ENCODE peak calls at places on chromosomes 2 and 18, in four cellular contexts. X is IMR-90, V is H1, B is K562. W is an unnamed sample.

GRCh38 chr2:174465327-174465726 is 21.5 kb downstream of the GPR155 start:
- DNase-seq in B (no peak), X (no peak), V (no peak), W (no peak)

GRCh38 chr2:86764661-86765307 is 25.9 kb downstream of the CD8A start:
- DNase-seq in V (no peak), B (peak; percentile 38), X (peak; percentile 49), W (no peak)

GRCh38 chr2:167827352-167828097 is 419.9 kb downstream of the STK39 start:
- DNase-seq in X (no peak), V (no peak), B (no peak), W (no peak)

GRCh38 chr2:65277791-65278449 is 50.3 kb downstream of the ACTR2 start:
- DNase-seq in B (no peak), X (peak; percentile 64), V (no peak), W (no peak)

GRCh38 chr18:48066225-48066652 is 135.8 kb upstream of the SMAD2 start:
- DNase-seq in B (no peak), X (no peak), V (no peak), W (no peak)

GRCh38 chr2:239264838-239265651 is 135.8 kb downstream of the HDAC4 start:
- DNase-seq in X (peak; percentile 61), B (peak; percentile 56), V (no peak), W (no peak)

GRCh38 chr2:172096661-172097547 is 5.8 kb downstream of the DLX2 start:
- DNase-seq in V (no peak), B (no peak), X (peak; percentile 39), W (no peak)

GRCh38 chr2:100046961-100047950 is 95.1 kb downstream of the AFF3 start:
- DNase-seq in V (no peak), X (peak; percentile 32), B (no peak), W (no peak)

GRCh38 chr2:240922982-240923537 is 16.9 kb downstream of the CROCC2 start:
- DNase-seq in B (no peak), X (no peak), V (no peak), W (no peak)

GRCh38 chr2:176504431-176504830 is 235.2 kb downstream of the MTX2 start:
- DNase-seq in V (no peak), B (no peak), X (no peak), W (no peak)

GRCh38 chr2:240294514-240294913 is 140.9 kb upstream of the GPC1 start:
- DNase-seq in B (no peak), V (no peak), X (no peak), W (no peak)

GRCh38 chr2:73359915-73360697 is 25.5 kb upstream of the ALMS1 start:
- DNase-seq in B (peak; percentile 18), X (no peak), V (no peak), W (no peak)

GRCh38 chr2:120005834-120006521 is 6.9 kb upstream of the EPB41L5 start:
- DNase-seq in X (no peak), V (no peak), B (peak; percentile 35), W (peak; percentile 65)

GRCh38 chr2:64750001-64750816 is 96.5 kb upstream of the SERTAD2 start:
- DNase-seq in B (peak; percentile 35), X (peak; percentile 33), V (no peak), W (no peak)

GRCh38 chr2:177268901-177269300 is 4.4 kb upstream of the NFE2L2 start:
- DNase-seq in V (no peak), B (no peak), X (no peak), W (no peak)

GRCh38 chr2:19228092-19228670 is 130.2 kb downstream of the OSR1 start:
- DNase-seq in V (no peak), X (no peak), B (no peak), W (no peak)

GRCh38 chr2:205235434-205235833 is 446.9 kb upstream of the NRP2 start:
- DNase-seq in B (no peak), X (no peak), V (no peak), W (no peak)

GRCh38 chr2:219010162-219010756 is 17.0 kb upstream of the CRYBA2 start:
- DNase-seq in V (no peak), X (no peak), B (peak; percentile 27), W (no peak)

GRCh38 chr2:7841751-7842150 is 840.1 kb upstream of the ID2 start:
- DNase-seq in V (no peak), X (no peak), B (no peak), W (no peak)

GRCh38 chr18:48991299-48992055 is 40.7 kb upstream of the SMAD7 start:
- DNase-seq in V (no peak), B (no peak), X (no peak), W (no peak)

GRCh38 chr18:70494524-70494923 is 205.7 kb downstream of the SOCS6 start:
- DNase-seq in V (no peak), X (no peak), B (no peak), W (no peak)

GRCh38 chr2:239251971-239252370 is 148.8 kb downstream of the HDAC4 start:
- DNase-seq in B (no peak), V (no peak), X (no peak), W (no peak)

GRCh38 chr2:241637233-241638062 is at the start of gene ATG4B:
- DNase-seq in X (peak; percentile 82), V (peak; percentile 73), B (peak; percentile 63), W (peak; percentile 44)

GRCh38 chr2:223591596-223591995 is 10.6 kb downstream of the SCG2 start:
- DNase-seq in B (no peak), X (peak; percentile 53), V (no peak), W (no peak)

GRCh38 chr2:135586148-135586547 is 54.9 kb downstream of the R3HDM1 start:
- DNase-seq in X (peak; percentile 6), B (no peak), V (no peak), W (no peak)

GRCh38 chr2:189092936-189093335 is 86.6 kb downstream of the COL5A2 start:
- DNase-seq in X (peak; percentile 75), V (no peak), B (no peak), W (no peak)

GRCh38 chr2:223896751-223897320 is 48.3 kb downstream of the WDFY1 start:
- DNase-seq in X (peak; percentile 12), B (no peak), V (no peak), W (peak; percentile 89)

GRCh38 chr2:200223385-200223784 is 83.1 kb upstream of the SPATS2L start:
- DNase-seq in X (peak; percentile 28), V (no peak), B (no peak), W (no peak)

GRCh38 chr18:2978626-2979025 is 34.3 kb downstream of the LPIN2 start:
- DNase-seq in V (no peak), X (peak; percentile 91), B (no peak), W (no peak)

GRCh38 chr2:176844461-176844860 is 368.1 kb upstream of the HNRNPA3 start:
- DNase-seq in B (no peak), V (no peak), X (no peak), W (no peak)

GRCh38 chr2:144431384-144431783 is 88.5 kb downstream of the ZEB2 start:
- DNase-seq in B (no peak), V (no peak), X (no peak), W (no peak)

GRCh38 chr2:150410809-150411208 is 76.7 kb downstream of the RND3 start:
- DNase-seq in B (no peak), X (peak; percentile 49), V (peak; percentile 54), W (no peak)

GRCh38 chr2:174901075-174901474 is 104.1 kb downstream of the CHN1 start:
- DNase-seq in B (no peak), V (no peak), X (peak; percentile 36), W (no peak)

DNA sequence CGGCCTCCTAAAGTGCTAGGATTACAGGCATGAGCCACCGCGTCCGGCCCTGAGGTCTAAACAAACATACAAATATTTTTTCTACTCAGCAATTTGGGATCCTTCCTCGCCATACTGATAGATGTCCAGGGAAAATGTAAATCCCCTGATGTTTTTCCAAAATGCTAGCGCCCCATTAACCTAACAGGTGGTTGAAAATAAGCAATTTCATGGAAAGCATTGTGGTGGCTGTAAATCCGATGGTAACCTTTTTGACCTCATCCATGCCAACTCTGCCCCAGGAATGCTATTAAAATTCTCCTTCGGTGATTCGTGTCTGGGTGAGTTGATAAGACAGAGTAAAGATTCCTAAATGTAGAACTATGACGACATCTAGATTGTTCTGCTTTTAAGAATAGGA is 19.3 kb downstream of the GEMIN6 start:
- DNase-seq in B (no peak), V (no peak), X (peak; percentile 31), W (no peak)
- TF ChIP-seq CHD1 in B (no peak), V (no peak), X (no peak), W (no peak)

DNA sequence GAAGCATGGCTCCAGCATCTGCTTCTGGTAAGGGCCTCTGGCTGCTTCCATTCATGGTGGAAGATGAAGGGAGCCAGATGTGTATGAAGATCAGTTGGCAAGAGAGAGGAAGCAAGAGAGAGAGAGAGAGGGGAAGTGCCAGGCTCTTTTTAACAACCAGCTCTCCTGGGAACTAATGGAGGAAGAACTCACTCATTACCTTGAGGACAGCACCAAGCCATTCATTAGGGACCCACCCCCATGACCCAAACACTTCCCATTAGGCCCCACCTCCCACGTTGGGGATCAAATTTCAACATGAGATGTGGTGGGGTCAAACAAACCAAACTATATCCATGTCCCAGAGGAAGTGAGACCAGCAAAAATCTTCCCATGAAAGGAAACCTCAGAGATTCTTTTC is 124.8 kb upstream of the SIX2 start:
- DNase-seq in B (no peak), X (no peak), V (no peak), W (no peak)
- TF ChIP-seq CHD1 in B (no peak), X (no peak), V (no peak), W (no peak)

GRCh38 chr2:59074071-59074470 is 832.9 kb upstream of the FANCL start:
- DNase-seq in X (no peak), V (no peak), B (no peak), W (no peak)
- TF ChIP-seq CHD1 in X (no peak), V (no peak), B (no peak), W (no peak)

GRCh38 chr18:11339121-11339520 is 189.8 kb upstream of the PIEZO2 start:
- DNase-seq in V (no peak), X (no peak), B (no peak), W (no peak)

GRCh38 chr18:11336241-11336640 is 186.9 kb upstream of the PIEZO2 start:
- DNase-seq in V (no peak), B (no peak), X (no peak), W (no peak)
- TF ChIP-seq CHD1 in V (no peak), B (no peak), X (no peak), W (no peak)

GRCh38 chr18:31683106-31683505 is 1.3 kb downstream of the B4GALT6 start:
- DNase-seq in B (no peak), V (no peak), X (no peak), W (no peak)

GRCh38 chr18:31683968-31684278 is 458 bp downstream of the B4GALT6 start:
- DNase-seq in V (no peak), X (no peak), B (no peak), W (no peak)

GRCh38 chr18:31686572-31686971 is 2.2 kb upstream of the B4GALT6 start:
- DNase-seq in X (no peak), B (no peak), V (no peak), W (no peak)

GRCh38 chr18:31685097-31686082 is 1.0 kb upstream of the B4GALT6 start:
- DNase-seq in V (peak; percentile 49), B (peak; percentile 30), X (peak; percentile 54), W (peak; percentile 40)

GRCh38 chr18:31684279-31685096 is at the start of gene B4GALT6:
- DNase-seq in B (peak; percentile 19), V (peak; percentile 34), X (no peak), W (no peak)
- TF ChIP-seq CHD1 in B (no peak), V (no peak), X (no peak), W (no peak)

DNA sequence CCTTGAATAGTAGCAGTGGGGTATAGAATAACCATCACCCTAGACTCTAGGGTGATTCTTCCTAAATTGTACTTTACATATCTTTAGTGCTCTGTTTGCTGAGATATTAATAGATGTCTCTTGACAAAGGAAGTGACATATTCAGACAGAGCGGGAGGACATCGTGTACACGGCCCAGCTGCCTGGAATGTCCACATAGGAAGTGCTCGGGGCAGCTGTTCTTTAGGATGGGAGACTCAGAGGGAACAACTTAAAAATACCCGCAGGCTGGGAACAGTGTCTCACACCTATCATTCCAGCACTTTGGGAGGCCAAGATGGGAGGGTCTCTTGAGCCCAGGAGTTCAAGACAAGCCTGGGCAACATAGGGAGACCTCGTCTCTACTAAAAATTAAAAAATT is 206.1 kb downstream of the FAM210A start:
- DNase-seq in V (no peak), X (no peak), B (no peak), W (no peak)
- TF ChIP-seq CHD1 in V (no peak), X (no peak), B (no peak), W (no peak)

W was measured in GM12878.